ENCODE peak calls at places on chromosomes 1 and 21, in ten cellular contexts. V is tibial artery, Z is K562, S is aorta, L is kidney, N is A549, P is neural progenitor cell, W is heart left ventricle, A is fibroblast of lung, K is neuronal stem cell. R is an unnamed sample. For H3K4me1, the result is how much of the 10 kb centered on the place peaks cover.

GRCh38 chr21:42221581-42222345 is 2.8 kb downstream of the ABCG1 start:
- DNase-seq in L (no peak), S (no peak), V (no peak), P (no peak), K (no peak), N (no peak), Z (no peak), W (no peak), A (peak), R (no peak)

GRCh38 chr1:235954306-235955283 is 87.9 kb upstream of the LYST start:
- DNase-seq in L (no peak), V (peak), Z (no peak), N (no peak), W (no peak), P (no peak), K (no peak), S (no peak), A (no peak), R (no peak)

GRCh38 chr1:203796223-203796747 is 862 bp downstream of the ZBED6 start:
- DNase-seq in W (peak), K (no peak), N (no peak), P (no peak), Z (no peak), L (no peak), A (peak), V (peak), S (no peak), R (no peak)

GRCh38 chr1:162710349-162710748 is 78.1 kb downstream of the DDR2 start:
- DNase-seq in W (no peak), A (peak), Z (no peak), L (no peak), K (no peak), N (no peak), P (no peak), S (no peak), V (no peak), R (no peak)

GRCh38 chr1:162196387-162196786 is 126.9 kb downstream of the NOS1AP start:
- DNase-seq in L (no peak), P (no peak), W (no peak), K (no peak), N (no peak), S (no peak), V (no peak), Z (no peak), A (no peak), R (no peak)

GRCh38 chr1:94803517-94804441 is 16.4 kb upstream of the SLC44A3 start:
- DNase-seq in V (no peak), K (no peak), Z (no peak), L (no peak), A (peak), N (no peak), W (peak), P (no peak), S (no peak), R (no peak)

GRCh38 chr1:154736840-154737239 is 128.9 kb upstream of the ADAR start:
- DNase-seq in N (no peak), S (peak), W (no peak), Z (no peak), A (no peak), K (no peak), V (no peak), P (no peak), L (no peak), R (no peak)

GRCh38 chr1:92084651-92085050 is 4.5 kb downstream of the BTBD8 start:
- DNase-seq in K (no peak), Z (no peak), W (no peak), N (no peak), P (no peak), A (no peak), L (no peak), V (no peak), S (no peak), R (no peak)

GRCh38 chr1:185409345-185409744 is 92.3 kb upstream of the IVNS1ABP start:
- DNase-seq in L (no peak), V (no peak), W (no peak), P (no peak), A (no peak), N (no peak), S (no peak), K (no peak), Z (no peak), R (no peak)

GRCh38 chr1:155127105-155127671 is 488 bp upstream of the EFNA1 start:
- DNase-seq in N (no peak), A (peak), S (peak), L (peak), W (peak), V (peak), P (peak), Z (peak), K (no peak), R (peak)

GRCh38 chr1:64309468-64309867 is 106.0 kb downstream of the UBE2U start:
- DNase-seq in K (no peak), S (no peak), P (no peak), Z (no peak), V (no peak), A (no peak), W (no peak), N (no peak), L (no peak), R (no peak)

GRCh38 chr1:9145021-9145668 is 16.2 kb upstream of the GPR157 start:
- DNase-seq in K (no peak), S (peak), P (no peak), L (peak), Z (peak), A (peak), V (no peak), W (no peak), N (peak), R (no peak)

GRCh38 chr1:162587347-162587746 is 25.8 kb downstream of the UAP1 start:
- DNase-seq in K (no peak), L (no peak), Z (no peak), W (no peak), V (no peak), N (no peak), P (no peak), S (no peak), A (no peak), R (no peak)

GRCh38 chr1:39183503-39184353 is 20.8 kb upstream of the MACF1 start:
- DNase-seq in L (peak), V (peak), Z (peak), A (peak), P (no peak), N (peak), K (no peak), S (peak), W (peak), R (peak)

GRCh38 chr1:37877991-37878544 is 18.7 kb upstream of the MTF1 start:
- DNase-seq in S (no peak), W (no peak), A (no peak), K (no peak), N (no peak), L (no peak), V (no peak), Z (no peak), P (no peak), R (no peak)

DNA sequence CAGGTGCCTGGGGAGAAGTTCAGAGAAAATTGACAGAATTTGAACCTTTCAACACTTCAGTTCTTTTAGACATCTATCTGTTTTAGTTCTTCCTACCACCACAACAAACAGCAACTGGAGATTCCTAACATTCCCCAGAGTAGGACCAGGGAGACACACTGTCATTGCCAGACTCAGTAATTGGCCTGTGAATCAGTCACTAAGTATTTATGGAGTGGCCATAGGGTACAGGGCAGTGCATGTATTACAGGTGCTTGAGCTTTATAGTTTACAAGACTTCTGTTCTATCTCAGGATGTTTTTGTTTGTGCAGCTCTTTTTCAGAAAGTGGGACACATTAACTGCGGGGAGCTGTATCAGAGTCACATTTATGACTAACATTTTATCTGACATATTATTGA is 1.7 kb downstream of the CDC14A start:
- DNase-seq in S (no peak), W (no peak), V (no peak), K (no peak), L (no peak), Z (no peak), A (no peak), P (peak), N (peak), R (no peak)
- H3K4me1 ChIP-seq in S (under half), W (under half), V (under half), K (under half), L (under half), Z (under half), A (under half), P (under half), N (under half), R (under half)

DNA sequence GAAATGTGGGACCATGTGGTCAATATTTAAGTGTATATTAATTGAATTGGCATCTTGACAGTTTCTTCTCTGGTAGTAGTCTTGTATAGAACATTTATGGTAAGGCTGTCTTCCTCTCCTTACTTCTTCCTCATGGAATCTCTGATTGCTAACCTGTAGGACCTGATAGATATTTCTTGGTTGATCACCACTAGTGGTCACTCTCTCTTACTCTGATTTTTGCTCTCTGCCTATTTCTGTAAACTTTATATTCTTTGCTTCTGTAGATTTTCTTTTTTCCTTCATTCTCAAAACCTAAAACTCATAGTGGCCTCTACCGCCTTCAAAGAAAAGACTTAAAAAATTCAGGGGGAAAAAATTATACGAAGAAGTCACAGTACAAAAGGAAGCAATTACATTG is 21.2 kb downstream of the MAST2 start:
- DNase-seq in W (no peak), Z (no peak), N (no peak), K (no peak), L (no peak), A (no peak), V (no peak), P (no peak), S (no peak), R (no peak)
- H3K4me1 ChIP-seq in W (under half), Z (under half), N (under half), K (under half), L (under half), A (under half), V (under half), P (under half), S (under half), R (under half)

GRCh38 chr1:26295194-26296138 is 11.0 kb downstream of the UBXN11 start:
- DNase-seq in K (no peak), N (no peak), L (no peak), W (no peak), A (no peak), Z (no peak), P (no peak), S (no peak), V (no peak), R (no peak)
- H3K4me1 ChIP-seq in K (under half), N (under half), L (under half), W (under half), A (under half), Z (under half), P (under half), S (under half), V (under half), R (under half)

GRCh38 chr1:59556802-59557548 is 257.8 kb upstream of the HOOK1 start:
- DNase-seq in W (no peak), V (no peak), P (no peak), N (no peak), S (no peak), Z (no peak), K (no peak), A (no peak), L (no peak), R (no peak)
- H3K4me1 ChIP-seq in W (under half), V (under half), P (under half), N (under half), S (under half), Z (under half), K (under half), A (under half), L (under half), R (under half)

GRCh38 chr1:23692308-23692871 is 784 bp downstream of the RPL11 start:
- DNase-seq in K (no peak), P (peak), Z (no peak), W (no peak), A (no peak), L (no peak), V (no peak), S (no peak), N (no peak), R (no peak)

GRCh38 chr1:23694371-23694770 is 2.8 kb downstream of the RPL11 start:
- DNase-seq in L (no peak), S (no peak), W (no peak), V (no peak), A (no peak), Z (no peak), N (no peak), K (no peak), P (no peak), R (no peak)

GRCh38 chr1:23691499-23692307 is at the start of gene RPL11:
- DNase-seq in N (peak), A (peak), V (peak), Z (peak), S (peak), L (peak), K (peak), P (peak), W (peak), R (peak)

GRCh38 chr1:23695667-23696066 is 4.1 kb downstream of the RPL11 start:
- DNase-seq in S (no peak), L (no peak), V (no peak), W (no peak), Z (no peak), P (no peak), A (no peak), N (no peak), K (no peak), R (no peak)

GRCh38 chr1:23693599-23693998 is 2.0 kb downstream of the RPL11 start:
- DNase-seq in S (no peak), W (no peak), K (no peak), V (no peak), P (no peak), N (no peak), A (no peak), L (no peak), Z (no peak), R (no peak)
- H3K4me1 ChIP-seq in S (under half), W (under half), K (under half), V (under half), P (under half), N (under half), A (under half), L (under half), Z (under half), R (under half)

GRCh38 chr1:150572918-150573647 is 6.3 kb downstream of the MCL1 start:
- DNase-seq in S (no peak), N (no peak), V (no peak), L (no peak), P (no peak), Z (no peak), A (no peak), W (no peak), K (no peak), R (no peak)
- H3K4me1 ChIP-seq in S (under half), N (half or more), V (half or more), L (under half), P (under half), Z (under half), A (under half), W (under half), K (under half), R (under half)

GRCh38 chr1:42592811-42593210 is 65.4 kb upstream of the PPIH start:
- DNase-seq in P (no peak), N (no peak), A (no peak), Z (no peak), W (no peak), K (no peak), V (no peak), S (no peak), L (no peak), R (no peak)

GRCh38 chr1:42586016-42586415 is 72.2 kb upstream of the PPIH start:
- DNase-seq in L (no peak), A (no peak), S (no peak), P (no peak), K (no peak), Z (no peak), V (no peak), N (no peak), W (no peak), R (no peak)

GRCh38 chr1:42587753-42588152 is 70.5 kb upstream of the PPIH start:
- DNase-seq in L (no peak), A (no peak), N (no peak), Z (no peak), S (no peak), V (no peak), P (no peak), W (no peak), K (no peak), R (no peak)
- H3K4me1 ChIP-seq in L (under half), A (under half), N (under half), Z (under half), S (under half), V (under half), P (under half), W (under half), K (under half), R (under half)

GRCh38 chr1:41414716-41415306 is 53.6 kb downstream of the FOXO6 start:
- DNase-seq in K (no peak), W (no peak), S (no peak), V (no peak), Z (no peak), A (no peak), L (peak), N (no peak), P (no peak), R (no peak)
- H3K4me1 ChIP-seq in K (under half), W (under half), S (under half), V (under half), Z (under half), A (under half), L (under half), N (under half), P (under half), R (under half)

DNA sequence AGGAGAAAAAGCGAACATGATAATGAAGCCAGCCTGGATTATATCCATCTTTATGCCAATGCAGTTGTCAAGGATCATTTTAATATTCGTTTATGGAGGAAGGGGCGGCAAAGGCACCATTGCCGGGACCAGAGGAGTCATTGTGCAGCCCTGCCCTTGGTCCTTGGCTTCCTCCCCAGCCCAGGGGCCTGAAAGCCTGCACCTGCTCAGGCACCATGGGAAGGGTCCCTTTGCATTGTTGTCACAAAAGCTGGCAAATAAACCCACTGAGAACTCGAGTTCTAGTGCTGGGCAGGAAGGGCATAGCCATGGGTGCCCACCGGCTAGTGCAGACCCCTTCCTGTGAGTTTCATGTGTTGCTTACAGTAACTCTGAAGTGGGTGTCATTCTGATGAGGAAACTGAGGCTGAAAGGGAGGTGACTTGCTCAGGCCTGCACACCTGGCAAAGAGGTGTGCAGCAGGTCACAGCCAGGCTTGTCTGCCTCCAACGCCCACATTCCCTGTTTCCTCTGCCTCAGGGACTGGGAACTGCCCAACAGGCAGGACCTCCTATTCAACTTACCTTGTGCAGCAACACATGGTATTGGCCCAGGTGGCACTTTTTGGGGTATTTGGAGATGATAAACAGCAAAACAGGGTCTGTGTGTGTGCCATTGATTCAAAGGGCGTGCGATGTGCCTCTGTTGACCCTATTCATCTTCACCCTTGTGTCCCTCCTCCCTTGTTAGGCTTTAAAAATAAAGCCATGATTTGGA is 84.6 kb downstream of the MAN1C1 start:
- DNase-seq in K (no peak), Z (no peak), P (no peak), A (no peak), N (no peak), W (no peak), S (no peak), L (no peak), V (no peak), R (no peak)
- H3K4me1 ChIP-seq in K (under half), Z (under half), P (half or more), A (under half), N (under half), W (under half), S (under half), L (under half), V (under half), R (under half)

R was measured in right lobe of liver.